ENCODE peak calls at places on chromosomes 16 and 17, in nine cellular contexts. V is ovary, C is A549, J is tibial nerve, K is stomach, L is esophagus muscularis mucosa, W is transverse colon, T is SK-N-SH, I is suprapubic skin. F is an unnamed sample.

GRCh38 chr16:87333101-87333500 is 15.9 kb upstream of the C16orf95 start:
- DNase-seq in K (no peak), L (no peak), I (no peak), T (no peak), C (no peak), J (no peak), V (no peak), W (no peak), F (no peak)

GRCh38 chr16:65782537-65783290 is 583.8 kb upstream of the CDH5 start:
- DNase-seq in J (no peak), V (no peak), T (no peak), C (no peak), L (no peak), I (no peak), K (no peak), W (no peak), F (no peak)

GRCh38 chr17:29007456-29008455 is 1.9 kb upstream of the SEZ6 start:
- DNase-seq in L (no peak), I (no peak), T (no peak), W (no peak), V (no peak), J (no peak), K (no peak), C (peak; percentile 97), F (no peak)

GRCh38 chr16:85320677-85321385 is 208.6 kb upstream of the CIBAR2 start:
- DNase-seq in V (no peak), T (no peak), J (no peak), L (no peak), W (no peak), I (no peak), K (no peak), C (no peak), F (no peak)

GRCh38 chr16:2486645-2487516 is 12.0 kb downstream of the TBC1D24 start:
- DNase-seq in K (peak; percentile 81), T (no peak), V (no peak), L (no peak), C (no peak), I (no peak), W (peak; percentile 75), J (no peak), F (no peak)

GRCh38 chr16:31869511-31870201 is 4.0 kb upstream of the ZNF267 start:
- DNase-seq in T (no peak), V (no peak), W (peak; percentile 32), K (no peak), I (no peak), J (peak; percentile 70), L (no peak), C (no peak), F (no peak)

GRCh38 chr16:72380283-72380682 is 208.3 kb upstream of the PMFBP1 start:
- DNase-seq in J (no peak), W (no peak), L (no peak), K (no peak), I (no peak), C (no peak), V (no peak), T (no peak), F (no peak)

GRCh38 chr17:18896947-18897346 is 39.0 kb downstream of the PRPSAP2 start:
- DNase-seq in K (no peak), W (no peak), C (no peak), I (no peak), T (no peak), V (no peak), L (no peak), J (no peak), F (no peak)

GRCh38 chr16:27174007-27174406 is 29.3 kb upstream of the KDM8 start:
- DNase-seq in C (no peak), L (no peak), K (no peak), W (peak; percentile 27), J (no peak), I (no peak), V (no peak), T (peak; percentile 52), F (no peak)

GRCh38 chr17:79802736-79803420 is 6.0 kb upstream of the CBX8 start:
- DNase-seq in C (no peak), I (no peak), V (no peak), J (no peak), T (no peak), L (no peak), W (no peak), K (no peak), F (no peak)

GRCh38 chr17:79800325-79801155 is 3.7 kb upstream of the CBX8 start:
- DNase-seq in I (no peak), V (no peak), L (no peak), C (no peak), W (peak; percentile 63), K (no peak), J (no peak), T (peak; percentile 45), F (no peak)

GRCh38 chr17:79803421-79803996 is 6.6 kb upstream of the CBX8 start:
- DNase-seq in T (no peak), V (no peak), K (no peak), L (no peak), W (no peak), C (no peak), I (no peak), J (no peak), F (no peak)

GRCh38 chr17:79801156-79802038 is 4.5 kb upstream of the CBX8 start:
- DNase-seq in K (peak; percentile 56), V (no peak), I (no peak), L (no peak), J (no peak), W (peak; percentile 55), C (no peak), T (no peak), F (no peak)

DNA sequence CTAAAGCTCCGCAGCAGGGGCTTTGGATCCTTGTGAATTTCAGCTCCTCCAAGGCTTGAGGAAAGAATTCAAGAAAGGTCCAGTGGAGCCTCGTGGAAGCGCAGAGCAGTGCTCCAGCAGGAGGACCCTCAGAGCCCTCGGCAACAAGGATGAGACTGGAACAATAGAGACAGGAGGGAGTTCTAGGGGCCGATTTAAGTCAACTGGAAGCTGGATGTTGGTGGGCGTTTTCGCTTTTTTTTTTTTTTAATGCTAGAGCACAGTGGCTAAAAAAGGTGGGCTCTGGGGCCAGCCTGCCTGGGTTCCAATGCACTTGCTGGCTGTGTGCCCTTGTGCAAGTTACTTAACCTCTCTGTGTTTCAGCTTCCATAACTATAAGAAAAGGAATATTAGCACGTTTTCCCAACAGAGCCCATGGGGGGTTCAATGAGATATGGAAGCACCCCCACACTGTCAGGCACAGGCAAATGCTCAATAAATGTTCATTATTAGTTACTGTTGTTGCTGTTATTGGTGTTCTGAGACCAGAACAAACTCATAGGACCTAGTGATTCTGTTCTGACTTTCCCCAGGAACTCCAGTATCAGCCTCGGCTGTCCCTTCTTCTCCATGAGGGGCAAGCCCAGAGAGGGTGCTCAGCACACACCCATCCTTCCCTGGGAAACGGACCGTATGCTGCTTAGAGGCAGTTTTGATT is 5.3 kb upstream of the CBX8 start:
- DNase-seq in T (no peak), L (no peak), C (no peak), K (no peak), J (no peak), V (no peak), W (no peak), I (no peak), F (no peak)
- TF ChIP-seq EP300 in T (no peak), L (no peak), C (no peak), K (no peak), J (no peak), V (no peak), W (no peak), I (no peak), F (no peak)

GRCh38 chr17:63358111-63358839 is 87.8 kb downstream of the CYB561 start:
- DNase-seq in L (no peak), J (no peak), I (no peak), V (no peak), T (peak; percentile 39), C (no peak), K (no peak), W (no peak), F (no peak)

GRCh38 chr17:63350364-63350763 is 95.7 kb downstream of the CYB561 start:
- DNase-seq in V (no peak), K (no peak), J (no peak), C (no peak), I (no peak), T (no peak), W (no peak), L (no peak), F (no peak)

GRCh38 chr17:63358956-63359355 is 87.2 kb downstream of the CYB561 start:
- DNase-seq in J (no peak), W (no peak), K (no peak), C (no peak), V (no peak), I (no peak), T (no peak), L (no peak), F (no peak)

GRCh38 chr17:63356275-63356905 is 89.7 kb downstream of the CYB561 start:
- DNase-seq in W (no peak), J (no peak), I (no peak), C (no peak), T (no peak), K (no peak), V (no peak), L (no peak), F (no peak)

DNA sequence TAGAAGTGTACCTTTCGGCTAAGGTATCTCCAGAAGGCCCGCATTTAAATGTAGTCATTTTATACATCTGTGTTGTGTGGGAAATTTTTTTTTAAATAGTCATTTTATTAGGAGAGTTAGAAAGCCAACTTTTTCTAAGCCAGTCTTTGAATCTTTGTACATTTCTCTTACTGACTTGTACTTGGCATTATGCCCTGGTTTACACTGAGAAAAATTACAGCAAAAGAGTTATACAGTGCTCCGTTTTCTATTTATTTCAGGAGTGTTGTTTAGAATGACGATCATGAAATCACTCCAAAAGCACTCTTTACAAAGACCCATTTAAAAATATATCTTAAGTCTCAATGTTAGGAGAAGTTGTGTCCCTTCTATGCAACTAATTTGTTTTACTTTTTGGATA is 91.9 kb downstream of the CYB561 start:
- DNase-seq in L (no peak), K (no peak), W (no peak), J (no peak), I (no peak), T (no peak), C (no peak), V (no peak), F (no peak)
- H3K4me3 ChIP-seq in L (no peak overlapping the region), K (no peak overlapping the region), W (no peak overlapping the region), J (no peak overlapping the region), I (no peak overlapping the region), T (no peak overlapping the region), C (no peak overlapping the region), V (no peak overlapping the region), F (no peak overlapping the region)

GRCh38 chr16:74700206-74701040 is at the start of gene MLKL:
- DNase-seq in T (peak; percentile 66), L (no peak), J (peak; percentile 35), W (peak; percentile 70), V (no peak), C (peak; percentile 72), K (peak; percentile 65), I (peak; percentile 76), F (peak; percentile 82)
- TF ChIP-seq CTCF in T (peak; percentile 22), L (no peak), J (peak; percentile 8), W (no peak), V (no peak), C (no peak), K (no peak), I (no peak), F (no peak)

DNA sequence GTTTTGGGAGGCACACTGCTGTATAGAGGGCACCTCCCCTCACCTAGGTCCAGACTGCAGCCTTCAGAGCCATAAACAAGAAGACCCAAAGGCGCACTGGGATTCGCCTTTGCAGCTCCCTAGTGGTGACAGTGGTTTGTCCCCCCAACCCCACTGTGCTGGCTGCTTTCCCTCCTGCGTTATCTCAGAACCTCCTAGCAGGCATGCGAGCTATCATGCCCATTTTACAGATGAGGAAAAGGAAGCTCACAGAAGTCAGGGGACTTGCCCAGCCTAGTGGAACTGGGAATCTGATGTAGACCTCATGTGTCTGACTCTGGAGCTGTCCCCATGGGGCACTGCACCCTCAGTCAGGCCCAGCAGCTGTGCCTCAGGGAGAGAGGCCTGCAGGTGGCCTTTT is 115.2 kb downstream of the CLEC16A start:
- DNase-seq in V (no peak), C (no peak), T (no peak), L (no peak), I (no peak), K (no peak), J (no peak), W (no peak), F (peak; percentile 22)
- TF ChIP-seq EP300 in V (no peak), C (no peak), T (no peak), L (no peak), I (no peak), K (no peak), J (no peak), W (no peak), F (no peak)